ENCODE peak calls at places on chromosomes 4 and X, in four cellular contexts. W is Calu3, D is brain microvascular endothelial cell, K is WTC11. N is an unnamed sample.
A peak's percentile ranks its signal among the peaks of the same experiment; 100 is the strongest.

GRCh38 chr4:19241845-19242244 is 1009.9 kb upstream of the SLIT2 start:
- DNase-seq in D (no peak), W (no peak), K (no peak), N (no peak)

GRCh38 chr4:3703343-3703676 is 62.9 kb upstream of the ADRA2C start:
- DNase-seq in W (no peak), K (no peak), D (no peak), N (no peak)

GRCh38 chr4:81786063-81786763 is 314.5 kb upstream of the RASGEF1B start:
- DNase-seq in W (no peak), K (no peak), D (peak; percentile 27), N (no peak)

GRCh38 chr4:173046144-173046543 is 122.5 kb upstream of the GALNT7 start:
- DNase-seq in W (no peak), D (no peak), K (no peak), N (no peak)

GRCh38 chr4:1050486-1051213 is 39.2 kb downstream of the FGFRL1 start:
- DNase-seq in W (no peak), K (peak; percentile 80), D (no peak), N (no peak)

GRCh38 chrX:41672643-41673042 is 16.1 kb upstream of the GPR34 start:
- DNase-seq in W (no peak), D (no peak), K (no peak), N (no peak)

GRCh38 chrX:150348365-150348764 is 14.8 kb upstream of the MAMLD1 start:
- DNase-seq in W (peak; percentile 29), K (peak; percentile 71), D (no peak), N (no peak)

GRCh38 chr4:150387983-150388382 is 194.0 kb upstream of the MAB21L2 start:
- DNase-seq in W (no peak), D (no peak), K (no peak), N (no peak)

GRCh38 chrX:150161092-150161672 is 201.9 kb upstream of the MAMLD1 start:
- DNase-seq in K (no peak), D (no peak), W (no peak), N (no peak)

GRCh38 chr4:187996502-187997177 is 1.1 kb downstream of the ZFP42 start:
- DNase-seq in W (no peak), K (peak; percentile 66), D (no peak), N (no peak)

GRCh38 chr4:84878090-84878489 is 88.4 kb downstream of the WDFY3 start:
- DNase-seq in D (peak; percentile 69), W (no peak), K (no peak), N (no peak)

GRCh38 chrX:38561951-38562719 is 793 bp downstream of the TSPAN7 start:
- DNase-seq in D (no peak), K (peak; percentile 19), W (no peak), N (peak; percentile 14)

GRCh38 chrX:150587585-150588503 is 19.4 kb downstream of the MTM1 start:
- DNase-seq in D (peak; percentile 4), K (peak; percentile 30), W (peak; percentile 35), N (no peak)

GRCh38 chr4:113547487-113548042 is 214.0 kb downstream of the CAMK2D start:
- DNase-seq in K (peak; percentile 90), W (peak; percentile 87), D (peak; percentile 94), N (peak; percentile 85)

GRCh38 chr4:170005472-170005871 is 20.7 kb downstream of the MFAP3L start:
- DNase-seq in W (no peak), K (no peak), D (no peak), N (no peak)

GRCh38 chrX:105865709-105866108 is 43.4 kb downstream of the NRK start:
- DNase-seq in W (no peak), D (no peak), K (no peak), N (no peak)

GRCh38 chr4:147334478-147334877 is 146.4 kb upstream of the EDNRA start:
- DNase-seq in D (no peak), W (no peak), K (no peak), N (no peak)

GRCh38 chr4:25755911-25756310 is 100.3 kb downstream of the SLC34A2 start:
- DNase-seq in K (no peak), D (no peak), W (no peak), N (no peak)

GRCh38 chr4:25760048-25760447 is 102.7 kb downstream of the SEL1L3 start:
- DNase-seq in K (no peak), W (no peak), D (no peak), N (no peak)

GRCh38 chr4:25756503-25756902 is 100.9 kb downstream of the SLC34A2 start:
- DNase-seq in W (peak; percentile 23), K (no peak), D (no peak), N (no peak)

GRCh38 chr4:25759101-25759500 is 103.5 kb downstream of the SLC34A2 start:
- DNase-seq in D (no peak), W (no peak), K (no peak), N (no peak)

GRCh38 chr4:25757452-25757851 is 101.8 kb downstream of the SLC34A2 start:
- DNase-seq in K (no peak), W (peak; percentile 10), D (no peak), N (no peak)
- TF ChIP-seq CTCF in K (no peak), W (no peak), D (no peak), N (no peak)

GRCh38 chrX:153991013-153991580 is 18.5 kb downstream of the TMEM187 start:
- DNase-seq in W (no peak), K (no peak), D (no peak), N (no peak)
- TF ChIP-seq CTCF in W (no peak), K (no peak), D (no peak), N (no peak)

DNA sequence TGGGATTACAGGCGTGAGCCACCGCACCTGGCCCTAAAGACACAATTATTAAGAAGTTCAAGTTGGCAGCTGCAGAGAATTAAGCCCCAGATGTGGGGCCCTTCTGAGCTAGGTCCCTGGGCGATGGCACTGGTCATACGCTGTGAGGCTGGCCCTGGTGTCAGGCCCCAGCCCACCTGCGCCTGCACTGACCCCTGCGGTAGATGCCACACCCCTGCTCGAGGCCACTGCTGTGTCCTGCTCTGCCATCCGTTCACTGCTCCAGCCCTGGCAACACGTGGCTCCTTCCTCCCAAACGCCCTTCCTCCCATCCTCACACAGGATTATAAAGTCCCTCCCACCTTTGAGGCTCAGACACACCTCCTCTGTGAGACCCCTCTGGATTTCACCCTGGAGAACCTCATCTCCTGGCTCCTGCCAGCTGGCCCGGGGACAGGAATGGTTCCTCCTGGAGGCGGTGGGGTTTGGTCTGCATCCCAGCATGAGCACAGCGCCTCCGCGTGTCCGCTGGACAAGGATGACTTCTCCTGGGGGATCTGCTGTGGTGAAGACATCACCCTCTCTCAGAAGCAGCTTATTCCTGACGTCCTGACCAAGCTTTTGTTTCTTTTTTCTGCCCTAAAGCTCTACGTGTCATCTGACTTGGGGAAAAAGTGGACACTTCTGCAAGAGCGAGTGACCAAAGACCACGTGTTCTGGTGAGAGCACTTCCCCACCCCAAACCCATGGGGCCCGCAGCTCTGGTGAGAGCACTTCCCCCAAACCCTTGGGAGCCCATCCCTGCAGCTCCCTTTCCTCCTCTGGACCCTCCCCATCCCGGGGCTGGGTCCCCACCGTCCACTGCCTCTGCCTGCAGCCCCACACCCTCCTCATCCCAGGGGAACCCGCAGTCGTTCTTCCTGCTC is 219.0 kb upstream of the PSAPL1 start:
- DNase-seq in K (no peak), W (no peak), D (no peak), N (no peak)
- TF ChIP-seq CTCF in K (no peak), W (no peak), D (peak; percentile 40), N (no peak)

GRCh38 chrX:48834383-48834709 is 1.1 kb downstream of the PCSK1N start:
- DNase-seq in W (no peak), D (no peak), K (no peak), N (no peak)

GRCh38 chrX:48835524-48836329 is at the start of gene PCSK1N:
- DNase-seq in D (no peak), K (peak; percentile 30), W (peak; percentile 81), N (peak; percentile 32)

GRCh38 chrX:48831136-48831908 is 4.1 kb downstream of the PCSK1N start:
- DNase-seq in D (no peak), K (peak; percentile 16), W (no peak), N (no peak)

GRCh38 chrX:48831909-48832291 is 3.5 kb downstream of the PCSK1N start:
- DNase-seq in K (peak; percentile 55), D (no peak), W (no peak), N (no peak)

GRCh38 chrX:48833531-48834138 is 1.8 kb downstream of the PCSK1N start:
- DNase-seq in D (no peak), K (no peak), W (no peak), N (no peak)
- TF ChIP-seq CTCF in D (no peak), K (no peak), W (no peak), N (no peak)

GRCh38 chrX:23959781-23960180 is 52.0 kb downstream of the CXorf58 start:
- DNase-seq in W (no peak), K (no peak), D (no peak), N (no peak)

GRCh38 chrX:23954396-23954795 is 46.6 kb downstream of the CXorf58 start:
- DNase-seq in K (no peak), D (no peak), W (no peak), N (no peak)

GRCh38 chrX:23952984-23953907 is 45.4 kb downstream of the CXorf58 start:
- DNase-seq in K (peak; percentile 12), D (no peak), W (peak; percentile 1), N (no peak)

GRCh38 chrX:23952401-23952800 is 44.6 kb downstream of the CXorf58 start:
- DNase-seq in D (no peak), K (no peak), W (no peak), N (no peak)

DNA sequence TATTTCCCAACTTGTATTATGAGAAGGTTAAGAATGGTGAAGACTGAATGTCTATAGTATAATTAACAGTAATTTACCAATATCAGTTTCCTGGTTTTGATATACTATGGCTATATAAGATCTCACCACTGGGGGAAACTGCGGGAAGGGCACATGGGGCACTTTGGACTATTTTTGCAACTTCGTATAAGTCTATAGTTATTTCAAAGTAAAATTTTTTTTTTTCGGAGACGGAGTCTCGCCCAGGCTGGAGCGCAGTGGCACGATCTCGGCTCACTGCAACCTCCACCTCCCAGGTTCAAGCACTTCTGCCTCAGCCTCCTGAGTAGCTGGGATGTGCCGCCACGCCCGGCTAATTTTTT is 46.1 kb downstream of the CXorf58 start:
- DNase-seq in W (no peak), K (no peak), D (no peak), N (no peak)
- TF ChIP-seq CTCF in W (no peak), K (no peak), D (peak; percentile 24), N (peak; percentile 33)

GRCh38 chrX:107666931-107667330 is 38.6 kb downstream of the PRPS1 start:
- DNase-seq in K (no peak), W (no peak), D (no peak), N (no peak)

GRCh38 chrX:107658660-107659059 is 30.4 kb downstream of the PRPS1 start:
- DNase-seq in D (no peak), W (no peak), K (no peak), N (no peak)

GRCh38 chrX:107659768-107660167 is 31.5 kb downstream of the PRPS1 start:
- DNase-seq in K (no peak), W (no peak), D (peak; percentile 33), N (no peak)

GRCh38 chrX:107659286-107659685 is 31.0 kb downstream of the PRPS1 start:
- DNase-seq in W (no peak), D (no peak), K (no peak), N (no peak)

GRCh38 chrX:107662824-107663223 is 34.5 kb downstream of the PRPS1 start:
- DNase-seq in D (no peak), W (no peak), K (no peak), N (no peak)
- TF ChIP-seq CTCF in D (no peak), W (no peak), K (no peak), N (no peak)

GRCh38 chrX:131068945-131069719 is 11.0 kb downstream of the ARHGAP36 start:
- DNase-seq in W (no peak), D (no peak), K (peak; percentile 83), N (peak; percentile 77)
- TF ChIP-seq CTCF in W (no peak), D (peak; percentile 55), K (peak; percentile 23), N (peak; percentile 81)